ENCODE peak calls at places on chromosomes 4 and X, in seven cellular contexts. C is mammary epithelial cell, O is H1, W is PC-3, K is K562, N is fibroblast of lung, G is astrocyte. E is an unnamed sample. For H4K20me1, the result is how much of the 10 kb centered on the place peaks cover.

GRCh38 chrX:1767026-1767425 is 152.2 kb downstream of the ASMT start:
- DNase-seq in W (no peak), O (no peak), G (no peak), K (no peak), N (no peak), C (no peak), E (no peak)

GRCh38 chr4:85243857-85244256 is 231.1 kb upstream of the ARHGAP24 start:
- DNase-seq in W (peak), C (peak), O (no peak), N (no peak), G (no peak), K (no peak), E (no peak)

GRCh38 chr4:9926591-9926990 is 94.7 kb downstream of the SLC2A9 start:
- DNase-seq in K (no peak), G (no peak), C (no peak), N (no peak), W (no peak), O (no peak), E (no peak)

GRCh38 chrX:36445576-36445975 is 526.0 kb downstream of the CFAP47 start:
- DNase-seq in O (no peak), G (no peak), W (no peak), K (no peak), N (no peak), C (no peak), E (no peak)

GRCh38 chr4:76624271-76624681 is 189.2 kb downstream of the SHROOM3 start:
- DNase-seq in N (peak), K (no peak), W (peak), O (no peak), G (peak), C (peak), E (peak)

GRCh38 chr4:65645185-65645584 is 25.1 kb downstream of the EPHA5 start:
- DNase-seq in N (peak), O (no peak), G (peak), K (no peak), C (no peak), W (no peak), E (no peak)

GRCh38 chr4:185774076-185774731 is 37.8 kb downstream of the SORBS2 start:
- DNase-seq in K (no peak), C (no peak), W (no peak), G (no peak), N (no peak), O (no peak), E (peak)

GRCh38 chrX:10190367-10190766 is 33.6 kb downstream of the CLCN4 start:
- DNase-seq in N (peak), K (peak), W (peak), G (peak), O (no peak), C (peak), E (peak)

GRCh38 chr4:40745585-40745984 is 4.2 kb upstream of the NSUN7 start:
- DNase-seq in N (no peak), O (no peak), C (no peak), W (no peak), G (no peak), K (no peak), E (no peak)

GRCh38 chrX:10597871-10598270 is 22.5 kb downstream of the MID1 start:
- DNase-seq in C (no peak), G (no peak), N (no peak), W (peak), O (no peak), K (no peak), E (no peak)

GRCh38 chrX:136639506-136640176 is 8.3 kb upstream of the CD40LG start:
- DNase-seq in K (no peak), N (peak), O (no peak), G (no peak), W (peak), C (peak), E (no peak)

GRCh38 chr4:5887361-5888221 is 5.3 kb downstream of the CRMP1 start:
- DNase-seq in K (peak), G (no peak), C (no peak), W (no peak), O (peak), N (peak), E (peak)

GRCh38 chr4:73894021-73894420 is 24.8 kb downstream of the CXCL1 start:
- DNase-seq in G (no peak), C (no peak), O (no peak), N (no peak), W (no peak), K (no peak), E (no peak)

GRCh38 chr4:31557444-31557843 is 837.3 kb downstream of the PCDH7 start:
- DNase-seq in G (no peak), C (no peak), N (no peak), O (no peak), W (no peak), K (no peak), E (no peak)

GRCh38 chr4:152848508-152848907 is 68.8 kb downstream of the ARFIP1 start:
- DNase-seq in G (no peak), C (no peak), N (no peak), W (no peak), K (no peak), O (no peak), E (no peak)

GRCh38 chr4:114108869-114109268 is 129.4 kb upstream of the ARSJ start:
- DNase-seq in N (peak), K (no peak), C (peak), W (peak), G (peak), O (no peak), E (no peak)

GRCh38 chr4:33467291-33467690 is 2747.1 kb downstream of the PCDH7 start:
- DNase-seq in N (no peak), K (peak), G (no peak), O (peak), W (no peak), C (no peak), E (no peak)

GRCh38 chr4:155403886-155404285 is 27.1 kb upstream of the MAP9 start:
- DNase-seq in G (peak), C (peak), K (no peak), W (peak), N (peak), O (no peak), E (peak)

GRCh38 chr4:72631296-72631695 is 62.3 kb upstream of the ADAMTS3 start:
- DNase-seq in O (no peak), G (peak), C (peak), N (peak), W (peak), K (no peak), E (peak)

GRCh38 chr4:3852751-3853150 is 86.6 kb downstream of the ADRA2C start:
- DNase-seq in C (no peak), G (no peak), N (no peak), K (no peak), W (no peak), O (no peak), E (no peak)

GRCh38 chr4:141899541-141899940 is 263.2 kb downstream of the IL15 start:
- DNase-seq in C (no peak), K (no peak), N (no peak), O (no peak), W (peak), G (no peak), E (no peak)

GRCh38 chrX:112266136-112266535 is 183.6 kb upstream of the TRPC5 start:
- DNase-seq in N (no peak), O (no peak), W (no peak), G (no peak), C (no peak), K (no peak), E (no peak)

GRCh38 chr4:2291705-2292651 is 30.1 kb upstream of the MXD4 start:
- DNase-seq in C (no peak), W (no peak), N (no peak), O (peak), K (no peak), G (no peak), E (peak)

GRCh38 chr4:3414421-3415279 is 27.1 kb upstream of the HGFAC start:
- DNase-seq in N (no peak), C (no peak), G (no peak), O (no peak), W (no peak), K (no peak), E (no peak)

GRCh38 chrX:87409113-87409841 is 108.3 kb upstream of the KLHL4 start:
- DNase-seq in W (peak), C (peak), N (peak), K (peak), G (peak), O (no peak), E (peak)

GRCh38 chr4:145805490-145805889 is 125.5 kb downstream of the C4orf51 start:
- DNase-seq in C (peak), N (peak), K (no peak), W (no peak), O (no peak), G (peak), E (peak)

GRCh38 chr4:19736968-19737756 is 514.5 kb upstream of the SLIT2 start:
- DNase-seq in K (no peak), C (no peak), N (peak), O (no peak), W (no peak), G (peak), E (no peak)

GRCh38 chr4:8831221-8832129 is 40.2 kb downstream of the HMX1 start:
- DNase-seq in C (no peak), G (no peak), W (no peak), N (no peak), K (no peak), O (no peak), E (no peak)

DNA sequence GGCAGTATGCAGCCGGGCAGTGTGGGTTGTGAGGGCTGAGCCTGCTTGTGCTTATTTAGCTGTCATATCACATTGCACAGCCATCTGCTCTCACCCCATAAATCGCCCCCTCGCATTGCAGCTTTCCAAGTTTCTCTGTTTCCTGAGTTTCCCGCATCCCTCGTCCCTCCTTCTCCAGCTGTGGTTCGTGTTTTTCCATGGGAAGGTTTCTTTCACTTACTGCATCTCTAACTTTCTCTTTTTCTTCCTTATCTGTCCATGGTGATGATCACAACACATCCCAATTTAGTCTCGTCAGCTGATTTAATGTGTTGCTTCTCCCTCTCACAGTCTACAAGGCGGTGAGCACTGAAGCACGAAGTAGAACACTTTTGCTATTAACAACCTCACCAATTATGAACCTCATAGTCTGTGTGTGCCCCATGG is 118.1 kb downstream of the ENPP6 start:
- DNase-seq in N (no peak), K (no peak), G (no peak), O (no peak), W (no peak), C (no peak), E (peak)
- H3K4me2 ChIP-seq in N (no peak), K (no peak), G (no peak), O (no peak), W (no peak), C (no peak), E (peak)

GRCh38 chrX:134020910-134021309 is 35.5 kb upstream of the GPC3 start:
- DNase-seq in N (no peak), O (no peak), W (no peak), K (no peak), C (no peak), G (no peak), E (peak)
- TF ChIP-seq CTCF in N (no peak), O (peak), W (no peak), K (peak), C (peak), G (no peak), E (peak)

DNA sequence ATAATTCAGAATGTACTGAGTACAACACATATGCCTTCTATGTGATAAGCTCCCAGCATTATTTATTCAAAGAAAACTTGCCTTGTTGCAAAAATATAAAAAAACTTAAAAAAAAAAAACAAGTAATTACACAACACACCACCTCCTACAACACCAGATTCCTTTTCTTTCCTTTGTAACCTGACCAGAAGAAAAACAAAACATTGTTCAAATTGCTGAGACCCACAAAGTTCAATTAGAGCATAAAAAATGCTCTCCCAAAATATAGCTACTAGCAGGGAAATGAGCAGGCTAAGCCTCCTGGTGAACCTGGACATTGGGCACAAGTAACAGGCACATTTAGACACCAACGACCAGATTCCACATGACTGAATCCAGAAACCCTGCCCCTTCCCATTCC is 38.3 kb downstream of the MECP2 start:
- DNase-seq in C (no peak), O (no peak), G (no peak), K (no peak), W (no peak), N (no peak), E (no peak)
- H4K20me1 ChIP-seq in C (under half), O (under half), G (half or more), K (under half), W (under half), N (under half), E (under half)

GRCh38 chr4:7189475-7190277 is 2.7 kb upstream of the SORCS2 start:
- DNase-seq in W (peak), O (no peak), G (no peak), K (no peak), N (no peak), C (no peak), E (peak)

GRCh38 chr4:7191546-7192251 is 639 bp upstream of the SORCS2 start:
- DNase-seq in C (no peak), K (no peak), W (no peak), O (no peak), G (no peak), N (no peak), E (no peak)

GRCh38 chr4:7190668-7191545 is 1.4 kb upstream of the SORCS2 start:
- DNase-seq in K (no peak), W (no peak), G (no peak), O (no peak), N (no peak), C (no peak), E (no peak)

GRCh38 chr4:7189066-7189465 is 3.3 kb upstream of the SORCS2 start:
- DNase-seq in O (no peak), C (no peak), N (no peak), G (no peak), W (no peak), K (no peak), E (no peak)

DNA sequence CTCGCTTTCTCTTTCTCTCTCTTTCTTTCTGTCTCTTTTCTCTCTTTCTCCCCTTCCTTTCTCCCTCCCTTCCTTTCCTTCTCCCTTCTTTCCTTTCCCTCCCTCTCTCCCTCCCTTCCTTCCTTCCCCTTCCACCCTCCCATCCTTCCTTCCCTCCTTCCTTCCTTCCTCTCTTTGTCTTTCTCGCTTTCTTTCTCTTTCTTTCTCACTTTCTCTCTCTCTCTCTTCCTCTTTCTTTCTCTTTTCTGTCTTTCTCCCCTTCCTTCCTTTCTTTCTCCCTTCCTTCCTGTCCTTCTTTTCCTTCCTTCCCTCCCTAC is 2.1 kb upstream of the SORCS2 start:
- DNase-seq in N (no peak), G (no peak), K (no peak), C (no peak), O (no peak), W (no peak), E (no peak)
- H3K4me2 ChIP-seq in N (no peak), G (no peak), K (no peak), C (no peak), O (no peak), W (no peak), E (no peak)

DNA sequence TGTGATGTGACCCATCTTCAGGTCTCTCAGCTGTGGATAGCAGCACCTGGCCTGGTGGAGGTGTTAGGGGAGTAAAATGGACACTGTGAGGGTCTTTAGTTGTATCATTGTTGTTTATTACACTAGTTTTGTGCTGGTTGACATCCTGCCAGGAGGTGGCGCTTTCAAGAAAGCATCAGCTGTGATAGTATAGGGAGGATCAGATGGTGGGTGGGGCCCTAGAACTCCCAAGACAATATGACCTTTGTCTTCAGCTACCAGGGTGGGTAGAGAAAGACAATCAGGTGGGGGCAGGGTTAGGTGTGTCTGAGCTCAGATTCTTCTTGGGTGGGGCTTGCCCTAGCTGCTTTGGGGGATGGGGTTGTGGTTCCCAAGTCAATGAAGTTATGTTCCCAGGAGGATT is 162.8 kb downstream of the PPP1R2C start:
- DNase-seq in N (no peak), W (peak), C (peak), K (no peak), G (no peak), O (peak), E (peak)
- TF ChIP-seq CTCF in N (no peak), W (peak), C (peak), K (peak), G (no peak), O (peak), E (peak)

E was measured in hepatocyte.